ENCODE peak calls at places on chromosomes 4 and X, in four cellular contexts. O is glomerular endothelial cell, G is WTC11, E is cardiac muscle cell. W is an unnamed sample.

GRCh38 chr4:155854597-155855226 is 11.4 kb downstream of the ASIC5 start:
- DNase-seq in O (no peak), G (no peak), E (peak), W (no peak)

GRCh38 chrX:85111347-85111746 is 107.7 kb downstream of the APOOL start:
- DNase-seq in O (no peak), E (peak), G (no peak), W (no peak)

GRCh38 chrX:11666180-11666579 is 460 bp upstream of the ARHGAP6 start:
- DNase-seq in G (peak), E (peak), O (no peak), W (no peak)

GRCh38 chrX:151746502-151746901 is 12.0 kb downstream of the CNGA2 start:
- DNase-seq in E (no peak), G (no peak), O (no peak), W (no peak)

GRCh38 chr4:106312997-106313522 is 2.9 kb downstream of the TBCK start:
- DNase-seq in E (no peak), G (no peak), O (no peak), W (no peak)

GRCh38 chrX:36414056-36414455 is 494.5 kb downstream of the CFAP47 start:
- DNase-seq in O (no peak), E (no peak), G (no peak), W (no peak)

GRCh38 chr4:72430050-72430449 is 139.0 kb downstream of the ADAMTS3 start:
- DNase-seq in O (no peak), G (no peak), E (peak), W (no peak)

GRCh38 chrX:11190745-11191510 is 79.8 kb downstream of the HCCS start:
- DNase-seq in G (no peak), E (no peak), O (no peak), W (no peak)

GRCh38 chr4:31334086-31334910 is 614.1 kb downstream of the PCDH7 start:
- DNase-seq in E (no peak), G (no peak), O (no peak), W (no peak)

GRCh38 chrX:39852496-39852895 is 245.3 kb downstream of the BCOR start:
- DNase-seq in G (no peak), E (no peak), O (no peak), W (no peak)

GRCh38 chrX:24294619-24295018 is 19.2 kb downstream of the SUPT20HL2 start:
- DNase-seq in E (peak), G (peak), O (no peak), W (peak)

GRCh38 chr4:8917321-8917811 is 45.7 kb upstream of the HMX1 start:
- DNase-seq in E (no peak), G (no peak), O (no peak), W (no peak)

GRCh38 chr4:40253906-40254305 is 57.1 kb downstream of the RHOH start:
- DNase-seq in O (no peak), E (no peak), G (no peak), W (no peak)